ENCODE peak calls at places on chromosomes 6 and 20, in four cellular contexts. E is IMR-90, B is progenitor cell of endocrine pancreas, V is nephron progenitor cell. N is an unnamed sample.

GRCh38 chr6:138944412-138944811 is 43.6 kb downstream of the REPS1 start:
- DNase-seq in V (no peak), E (peak), B (no peak), N (no peak)

GRCh38 chr6:31180500-31180899 is 10.0 kb upstream of the POU5F1 start:
- DNase-seq in E (no peak), B (no peak), V (no peak), N (no peak)

GRCh38 chr20:38004416-38004815 is 28.8 kb downstream of the TTI1 start:
- DNase-seq in E (no peak), V (no peak), B (no peak), N (no peak)

GRCh38 chr6:6818078-6818639 is 229.6 kb downstream of the LY86 start:
- DNase-seq in E (no peak), V (no peak), B (no peak), N (no peak)

GRCh38 chr6:170266061-170266825 is 24.6 kb downstream of the DLL1 start:
- DNase-seq in V (no peak), B (no peak), E (no peak), N (no peak)

GRCh38 chr6:113476937-113477839 is 380.0 kb upstream of the MARCKS start:
- DNase-seq in E (peak), B (no peak), V (no peak), N (no peak)

GRCh38 chr6:118705799-118706481 is 54.5 kb upstream of the CEP85L start:
- DNase-seq in B (no peak), V (no peak), E (peak), N (no peak)

GRCh38 chr20:36632487-36633284 is 13.3 kb downstream of the SLA2 start:
- DNase-seq in B (peak), V (peak), E (no peak), N (no peak)

GRCh38 chr20:35274172-35275092 is 3.5 kb downstream of the MMP24OS start:
- DNase-seq in V (no peak), E (no peak), B (no peak), N (no peak)

GRCh38 chr20:52840041-52840440 is 132.1 kb upstream of the TSHZ2 start:
- DNase-seq in V (no peak), E (no peak), B (no peak), N (no peak)

GRCh38 chr6:113779656-113780055 is 77.5 kb upstream of the MARCKS start:
- DNase-seq in V (no peak), E (no peak), B (no peak), N (no peak)

GRCh38 chr20:23631226-23631822 is 6.4 kb downstream of the CST3 start:
- DNase-seq in B (no peak), E (no peak), V (no peak), N (no peak)

DNA sequence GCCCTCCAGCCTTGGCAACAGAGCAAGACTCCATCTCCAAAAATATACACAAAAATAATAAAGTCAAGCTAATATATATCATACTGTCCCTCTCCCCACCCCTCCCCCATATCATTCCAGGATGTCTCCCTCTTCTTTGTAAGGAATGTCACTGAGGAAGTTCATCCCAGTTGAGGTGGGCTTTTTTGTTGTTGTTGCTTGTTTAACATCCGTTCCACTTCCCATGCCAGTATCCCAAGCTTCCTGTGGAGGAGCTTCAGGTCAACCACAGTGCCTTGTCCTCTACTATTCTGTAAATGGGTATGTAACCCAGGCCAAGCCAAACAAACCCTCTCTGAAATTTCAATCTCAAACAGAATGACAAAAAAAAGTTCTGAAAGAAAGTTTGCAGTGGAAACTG is 19.0 kb upstream of the PTPN1 start:
- DNase-seq in E (no peak), V (no peak), B (no peak), N (no peak)
- TF ChIP-seq CTCF in E (no peak), V (no peak), B (no peak), N (no peak)

DNA sequence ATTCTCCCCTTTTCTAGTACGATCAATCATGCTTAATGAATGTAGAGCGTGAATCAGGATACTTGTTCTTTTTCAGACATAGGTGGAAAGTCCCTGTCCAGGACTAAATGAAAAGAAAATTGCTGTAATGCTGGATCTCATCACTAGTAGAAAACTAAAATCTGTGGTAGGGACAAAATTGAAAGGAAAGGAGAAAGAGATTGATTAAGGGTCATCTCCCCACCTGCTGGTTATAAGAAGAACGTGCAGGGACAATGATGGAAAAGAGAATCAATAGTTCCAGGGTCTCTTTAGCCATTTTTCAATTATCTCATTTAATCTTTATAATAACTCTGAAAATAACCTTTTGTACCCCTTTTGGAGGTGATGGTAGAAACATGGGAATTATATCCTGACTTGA is 18.7 kb upstream of the HLA-DRB1 start:
- DNase-seq in B (no peak), V (no peak), E (no peak), N (no peak)
- TF ChIP-seq CTCF in B (peak), V (peak), E (no peak), N (peak)

DNA sequence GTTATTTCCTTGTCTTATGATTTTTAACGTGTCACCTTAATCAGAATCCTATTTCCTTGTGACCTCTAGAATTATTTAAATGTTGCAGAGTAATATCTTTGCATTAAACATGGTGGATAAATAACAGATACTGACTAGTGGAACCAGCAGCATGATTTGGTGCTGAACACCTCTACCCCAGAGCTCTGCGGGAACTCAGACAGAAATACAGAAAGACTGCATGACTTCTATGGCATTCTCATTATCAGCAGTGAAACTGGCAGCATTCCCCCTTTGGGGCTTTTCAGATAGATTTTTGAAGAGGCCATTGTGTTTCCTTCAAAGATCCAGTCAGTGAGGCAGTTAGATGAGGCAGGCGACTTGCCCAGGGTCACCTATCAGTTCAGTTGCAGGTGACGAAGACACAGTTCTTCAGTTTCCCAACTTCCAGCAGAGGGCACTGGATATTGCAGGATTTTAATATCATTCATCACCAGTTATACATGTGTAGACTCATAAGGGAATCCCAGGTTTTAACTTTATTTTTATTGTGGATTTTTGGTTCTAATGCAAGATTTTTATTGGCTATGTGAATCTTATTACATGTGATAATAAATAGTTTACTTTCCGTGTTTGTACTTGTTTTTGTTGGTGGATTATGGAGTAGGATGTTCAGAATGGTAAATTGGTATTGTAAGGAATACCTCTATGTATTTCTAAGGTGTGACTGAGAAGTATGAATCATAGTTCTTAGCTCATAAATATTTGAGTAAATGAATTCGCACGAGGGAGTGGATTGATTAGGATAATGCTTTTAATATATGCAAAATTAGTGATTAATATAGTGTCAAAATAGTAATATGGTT is 81.3 kb downstream of the AFDN start:
- DNase-seq in E (peak), V (no peak), B (no peak), N (no peak)
- TF ChIP-seq CTCF in E (peak), V (no peak), B (peak), N (peak)

GRCh38 chr6:135383766-135384165 is 113.8 kb downstream of the AHI1 start:
- DNase-seq in B (no peak), E (no peak), V (no peak), N (no peak)
- TF ChIP-seq CTCF in B (peak), E (no peak), V (no peak), N (peak)

GRCh38 chr6:40755749-40756452 is 168.7 kb upstream of the LRFN2 start:
- DNase-seq in E (peak), V (no peak), B (no peak), N (no peak)

GRCh38 chr6:40753939-40754448 is 166.8 kb upstream of the LRFN2 start:
- DNase-seq in V (no peak), B (no peak), E (no peak), N (no peak)

GRCh38 chr6:40754481-40755045 is 167.4 kb upstream of the LRFN2 start:
- DNase-seq in V (peak), E (no peak), B (no peak), N (no peak)

GRCh38 chr6:40753048-40753447 is 165.9 kb upstream of the LRFN2 start:
- DNase-seq in B (no peak), V (no peak), E (no peak), N (no peak)

DNA sequence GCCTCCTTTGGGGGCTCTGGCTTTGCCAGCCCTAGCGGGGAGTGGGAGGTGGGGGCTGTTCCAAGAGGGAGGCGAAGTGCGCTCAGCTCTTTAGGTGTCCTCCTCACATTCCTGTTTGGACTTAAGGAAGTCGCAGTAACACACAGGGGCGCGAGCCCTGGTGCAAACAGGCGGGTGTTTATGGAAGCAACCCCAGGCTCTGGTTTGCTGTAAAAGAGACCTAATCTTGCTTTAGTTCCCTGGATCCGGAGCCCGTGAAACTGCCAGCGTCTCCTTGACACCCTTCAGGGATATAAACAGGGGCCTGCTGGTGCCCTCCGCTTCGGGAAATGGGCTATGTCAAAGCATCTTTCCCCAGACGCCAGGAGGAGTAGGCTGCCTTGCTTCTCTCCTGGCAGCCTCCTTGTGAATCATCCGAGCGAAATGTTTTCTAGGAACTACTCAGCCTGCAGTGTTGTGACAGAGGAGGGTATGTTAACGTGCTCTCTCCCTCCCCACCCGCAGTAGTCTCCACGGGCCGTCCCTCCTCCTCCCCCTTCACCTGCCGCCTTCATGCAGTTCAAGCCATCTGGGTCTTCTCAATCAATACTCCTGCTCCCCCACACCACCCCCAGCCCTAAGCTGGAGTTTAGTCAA is 168.0 kb upstream of the LRFN2 start:
- DNase-seq in E (peak), B (no peak), V (peak), N (no peak)
- TF ChIP-seq CTCF in E (peak), B (no peak), V (no peak), N (no peak)

GRCh38 chr20:1392693-1393506 is at the start of gene FKBP1A:
- DNase-seq in V (peak), B (peak), E (peak), N (peak)
- TF ChIP-seq CTCF in V (no peak), B (peak), E (peak), N (peak)

N was measured in type B pancreatic cell.